ENCODE peak calls at places on chromosomes 2 and 18, in four cellular contexts. Z, S, N and O are unnamed samples.

GRCh38 chr18:27778925-27779324 is 398.0 kb downstream of the CDH2 start:
- DNase-seq in Z (no peak), S (no peak), N (no peak), O (no peak)

GRCh38 chr18:26438980-26439379 is 109.4 kb downstream of the KCTD1 start:
- DNase-seq in Z (no peak), S (no peak), N (no peak), O (no peak)

GRCh38 chr2:224956706-224957105 is 85.6 kb downstream of the DOCK10 start:
- DNase-seq in Z (no peak), S (no peak), N (no peak), O (no peak)

GRCh38 chr18:2240311-2240705 is 331.0 kb downstream of the METTL4 start:
- DNase-seq in Z (no peak), S (peak; percentile 7), N (no peak), O (peak; percentile 31)

GRCh38 chr2:64177315-64177714 is 33.1 kb upstream of the PELI1 start:
- DNase-seq in Z (no peak), S (peak; percentile 66), N (peak; percentile 54), O (peak; percentile 52)

GRCh38 chr2:53593891-53594585 is 173.6 kb upstream of the CHAC2 start:
- DNase-seq in Z (no peak), S (peak; percentile 23), N (peak; percentile 27), O (peak; percentile 24)

GRCh38 chr2:17538844-17539554 is 1.5 kb upstream of the VSNL1 start:
- DNase-seq in Z (peak; percentile 71), S (peak; percentile 63), N (peak; percentile 52), O (peak; percentile 40)

GRCh38 chr2:161417428-161418274 is 1.6 kb downstream of the TBR1 start:
- DNase-seq in Z (no peak), S (no peak), N (no peak), O (no peak)

GRCh38 chr2:97740590-97741182 is 27.3 kb downstream of the ZAP70 start:
- DNase-seq in Z (no peak), S (peak; percentile 24), N (peak; percentile 45), O (no peak)

GRCh38 chr2:11254100-11254536 is 90.3 kb downstream of the ROCK2 start:
- DNase-seq in Z (no peak), S (no peak), N (no peak), O (no peak)

GRCh38 chr2:134583462-134583861 is 135.3 kb downstream of the TMEM163 start:
- DNase-seq in Z (no peak), S (no peak), N (no peak), O (no peak)

GRCh38 chr2:17245921-17246320 is 272.3 kb downstream of the RAD51AP2 start:
- DNase-seq in Z (no peak), S (no peak), N (no peak), O (no peak)

GRCh38 chr2:108560241-108560811 is 26.1 kb downstream of the LIMS1 start:
- DNase-seq in Z (no peak), S (no peak), N (no peak), O (no peak)

GRCh38 chr2:165499131-165499530 is 29.6 kb downstream of the CSRNP3 start:
- DNase-seq in Z (no peak), S (no peak), N (no peak), O (no peak)

GRCh38 chr2:216373896-216374295 is 1.6 kb upstream of the MARCHF4 start:
- DNase-seq in Z (no peak), S (no peak), N (no peak), O (no peak)

GRCh38 chr2:187091664-187092063 is 242.7 kb upstream of the ZSWIM2 start:
- DNase-seq in Z (no peak), S (no peak), N (no peak), O (no peak)

GRCh38 chr2:15334650-15335326 is 226.3 kb downstream of the NBAS start:
- DNase-seq in Z (no peak), S (peak; percentile 29), N (peak; percentile 38), O (peak; percentile 30)

GRCh38 chr2:29245742-29246387 is 130.7 kb downstream of the CLIP4 start:
- DNase-seq in Z (no peak), S (no peak), N (no peak), O (no peak)

GRCh38 chr2:186841940-186842339 is 7.0 kb downstream of the ZSWIM2 start:
- DNase-seq in Z (no peak), S (peak; percentile 51), N (peak; percentile 48), O (peak; percentile 86)

GRCh38 chr2:223459328-223459939 is 142.7 kb downstream of the SCG2 start:
- DNase-seq in Z (no peak), S (peak; percentile 50), N (peak; percentile 63), O (no peak)

GRCh38 chr2:218002792-218003191 is at the start of gene TNS1:
- DNase-seq in Z (peak; percentile 84), S (peak; percentile 69), N (peak; percentile 59), O (peak; percentile 64)

GRCh38 chr2:223008162-223008561 is 43.8 kb upstream of the KCNE4 start:
- DNase-seq in Z (no peak), S (no peak), N (no peak), O (peak; percentile 41)

GRCh38 chr2:48343571-48344440 is 186.1 kb upstream of the STON1 start:
- DNase-seq in Z (no peak), S (peak; percentile 72), N (peak; percentile 83), O (peak; percentile 61)

GRCh38 chr2:190069936-190070696 is 7.6 kb upstream of the MSTN start:
- DNase-seq in Z (no peak), S (peak; percentile 83), N (peak; percentile 86), O (peak; percentile 74)

GRCh38 chr2:55431982-55432627 is 12.4 kb upstream of the CCDC88A start:
- DNase-seq in Z (no peak), S (peak; percentile 71), N (peak; percentile 69), O (peak; percentile 55)

GRCh38 chr2:106038598-106039375 is 155.3 kb downstream of the UXS1 start:
- DNase-seq in Z (no peak), S (no peak), N (no peak), O (no peak)

GRCh38 chr18:31723998-31724711 is 36.5 kb downstream of the SLC25A52 start:
- DNase-seq in Z (peak; percentile 17), S (peak; percentile 19), N (peak; percentile 24), O (peak; percentile 2)

GRCh38 chr2:181810823-181811695 is 80.5 kb upstream of the ITPRID2 start:
- DNase-seq in Z (peak; percentile 78), S (peak; percentile 83), N (peak; percentile 91), O (peak; percentile 48)

GRCh38 chr2:177165731-177166711 is 46.6 kb upstream of the HNRNPA3 start:
- DNase-seq in Z (peak; percentile 23), S (peak; percentile 82), N (peak; percentile 71), O (peak; percentile 23)

GRCh38 chr2:204545861-204546773 is 842 bp downstream of the PARD3B start:
- DNase-seq in Z (peak; percentile 45), S (no peak), N (no peak), O (no peak)

GRCh38 chr2:204260162-204260877 is 285.0 kb upstream of the PARD3B start:
- DNase-seq in Z (peak; percentile 31), S (peak; percentile 82), N (peak; percentile 84), O (peak; percentile 73)

GRCh38 chr2:238098854-238099708 is 1.1 kb upstream of the ESPNL start:
- DNase-seq in Z (peak; percentile 37), S (no peak), N (no peak), O (no peak)
- H3K4me3 ChIP-seq in Z (no peak overlapping the region), S (no peak overlapping the region), N (no peak overlapping the region), O (no peak overlapping the region)

GRCh38 chr2:1051585-1051984 is 100.9 kb downstream of the SNTG2 start:
- DNase-seq in Z (no peak), S (no peak), N (no peak), O (no peak)

GRCh38 chr2:1055014-1055595 is 104.5 kb downstream of the SNTG2 start:
- DNase-seq in Z (no peak), S (peak; percentile 62), N (peak; percentile 72), O (peak; percentile 90)

GRCh38 chr2:1052671-1053270 is 102.1 kb downstream of the SNTG2 start:
- DNase-seq in Z (no peak), S (peak; percentile 30), N (peak; percentile 45), O (peak; percentile 52)

GRCh38 chr2:1053781-1054180 is 103.1 kb downstream of the SNTG2 start:
- DNase-seq in Z (no peak), S (no peak), N (no peak), O (no peak)

GRCh38 chr2:1054399-1054798 is 103.8 kb downstream of the SNTG2 start:
- DNase-seq in Z (no peak), S (no peak), N (no peak), O (no peak)
- TF ChIP-seq CTCF in Z (no peak), S (no peak), N (no peak), O (no peak)

DNA sequence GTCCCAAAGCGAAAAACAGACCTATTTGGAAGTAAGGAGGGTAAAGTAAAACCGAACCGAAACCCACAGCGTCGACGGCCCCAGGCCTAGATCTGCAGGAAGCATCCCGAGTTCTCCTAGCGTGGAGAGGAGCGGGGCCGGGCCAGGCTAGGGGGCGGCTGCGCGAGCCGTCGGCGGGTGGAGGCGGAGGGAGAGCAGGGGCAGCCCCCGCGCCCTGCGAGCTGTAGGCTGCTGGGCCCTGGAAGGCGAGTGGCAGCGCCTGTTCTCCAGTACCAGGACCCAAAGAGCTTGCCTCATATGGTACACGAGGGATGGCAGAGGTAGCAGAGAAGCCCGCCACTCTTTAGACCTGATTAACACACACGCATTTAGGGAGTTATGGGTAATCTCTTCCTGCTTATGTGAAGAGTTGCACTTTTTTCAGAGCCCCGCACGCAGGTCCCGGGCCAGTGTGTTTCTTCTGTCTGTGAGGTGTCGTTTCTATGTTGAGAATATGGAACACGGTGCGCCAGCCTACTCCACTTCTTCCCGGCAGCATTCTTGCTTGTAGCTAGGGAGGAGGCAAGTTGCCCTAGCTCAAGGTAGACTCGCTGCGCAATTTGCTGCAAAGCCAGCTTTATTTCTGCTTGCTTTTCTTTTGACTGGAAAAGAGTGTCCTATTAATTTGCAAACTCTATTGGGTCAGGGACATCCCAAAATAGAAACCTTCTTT is 71.1 kb downstream of the ARHGEF33 start:
- DNase-seq in Z (no peak), S (no peak), N (no peak), O (no peak)
- H3K4me3 ChIP-seq in Z (no peak overlapping the region), S (peak overlapping the region; percentile 43), N (peak overlapping the region; percentile 41), O (peak overlapping the region; percentile 53)

GRCh38 chr2:200679157-200679934 is 93.5 kb downstream of the AOX1 start:
- DNase-seq in Z (no peak), S (no peak), N (no peak), O (no peak)

GRCh38 chr2:200673191-200673590 is 87.4 kb downstream of the AOX1 start:
- DNase-seq in Z (no peak), S (no peak), N (no peak), O (no peak)

GRCh38 chr2:200677161-200677560 is 91.3 kb downstream of the AOX1 start:
- DNase-seq in Z (no peak), S (no peak), N (no peak), O (no peak)

GRCh38 chr2:200681731-200682130 is 95.9 kb downstream of the AOX1 start:
- DNase-seq in Z (no peak), S (peak; percentile 70), N (peak; percentile 31), O (peak; percentile 67)

DNA sequence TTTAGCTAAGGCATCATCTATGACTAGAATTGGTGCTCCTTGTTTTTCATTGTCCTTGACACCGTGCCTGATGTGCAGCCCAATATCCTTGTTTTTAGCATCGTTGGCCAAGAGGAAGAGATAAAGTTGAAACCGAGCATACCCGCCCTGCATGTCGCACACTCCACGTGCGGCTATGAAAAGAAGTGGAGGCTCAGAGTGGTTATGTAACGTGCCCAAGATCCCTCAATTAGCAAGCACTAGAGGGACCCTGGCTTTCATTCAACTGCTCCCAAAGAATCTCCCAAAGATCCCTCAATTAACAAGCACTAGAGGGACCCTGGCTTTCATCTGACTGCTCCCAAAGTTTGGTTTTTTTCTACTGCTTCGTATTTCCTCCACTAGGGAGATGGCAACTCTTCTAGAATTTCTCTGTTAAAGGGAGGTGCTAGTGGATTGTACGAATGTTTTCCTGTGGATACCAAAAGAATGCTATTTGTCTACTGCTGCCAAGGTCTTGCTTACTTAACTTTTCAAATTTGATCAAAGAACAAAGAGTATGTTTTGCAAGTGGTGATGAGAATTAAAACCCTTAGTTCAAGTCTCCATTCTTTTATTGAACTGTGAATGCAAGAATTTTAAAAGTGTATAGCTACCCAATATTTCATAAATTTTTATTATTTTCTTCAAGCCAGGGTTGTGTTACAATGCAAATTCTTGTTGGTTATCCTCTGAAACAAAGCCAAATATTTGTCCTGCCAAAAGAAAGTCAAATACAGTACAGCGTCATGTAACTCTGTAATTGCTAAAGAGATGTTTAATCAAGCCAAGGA is 92.1 kb downstream of the AOX1 start:
- DNase-seq in Z (no peak), S (peak; percentile 90), N (peak; percentile 91), O (peak; percentile 86)
- TF ChIP-seq CTCF in Z (no peak), S (no peak), N (peak; percentile 39), O (peak; percentile 43)